ENCODE peak calls at places on chromosome 19, in four cellular contexts. N, A, H and F are unnamed samples.
A peak's percentile ranks its signal among the peaks of the same experiment; 100 is the strongest.

GRCh38 chr19:38617283-38617763 is 430 bp downstream of the MAP4K1 start:
- DNase-seq in N (no peak), A (no peak), H (no peak), F (no peak)

GRCh38 chr19:28646629-28647028 is 566.3 kb downstream of the UQCRFS1 start:
- DNase-seq in A (no peak), H (no peak), N (no peak), F (no peak)

GRCh38 chr19:8117991-8118390 is 31.4 kb downstream of the FBN3 start:
- DNase-seq in N (no peak), A (no peak), H (no peak), F (no peak)

GRCh38 chr19:48501961-48502719 is 9.5 kb downstream of the LMTK3 start:
- DNase-seq in A (peak; percentile 100), H (peak; percentile 92), N (peak; percentile 99), F (peak; percentile 88)

GRCh38 chr19:4130635-4131438 is 6.9 kb upstream of the MAP2K2 start:
- DNase-seq in H (peak; percentile 39), A (no peak), N (no peak), F (no peak)

GRCh38 chr19:4337906-4338440 is 654 bp downstream of the STAP2 start:
- DNase-seq in H (peak; percentile 62), A (peak; percentile 65), N (peak; percentile 42), F (no peak)

GRCh38 chr19:7902796-7903243 is 857 bp upstream of the MAP2K7 start:
- DNase-seq in A (peak; percentile 65), H (peak; percentile 29), N (no peak), F (no peak)

GRCh38 chr19:55088543-55089265 is 13.0 kb downstream of the EPS8L1 start:
- DNase-seq in N (peak; percentile 92), H (peak; percentile 82), A (peak; percentile 98), F (peak; percentile 37)

GRCh38 chr19:5358173-5358800 is 17.7 kb upstream of the PTPRS start:
- DNase-seq in A (peak; percentile 62), H (no peak), N (peak; percentile 62), F (no peak)

GRCh38 chr19:8697671-8698432 is 743 bp downstream of the ACTL9 start:
- DNase-seq in A (peak; percentile 87), H (no peak), N (peak; percentile 41), F (no peak)

GRCh38 chr19:29191005-29191404 is 21.9 kb downstream of the UQCRFS1 start:
- DNase-seq in N (no peak), H (no peak), A (no peak), F (no peak)

GRCh38 chr19:55255618-55256423 is 3.0 kb downstream of the PPP6R1 start:
- DNase-seq in A (no peak), H (peak; percentile 42), N (no peak), F (peak; percentile 72)

GRCh38 chr19:3357731-3358391 is 8.5 kb upstream of the NFIC start:
- DNase-seq in N (peak; percentile 68), H (no peak), A (peak; percentile 78), F (no peak)

GRCh38 chr19:30649934-30650614 is 277.9 kb downstream of the ZNF536 start:
- DNase-seq in N (peak; percentile 68), H (no peak), A (peak; percentile 71), F (peak; percentile 42)

GRCh38 chr19:10764340-10764894 is 46.5 kb downstream of the DNM2 start:
- DNase-seq in A (no peak), H (peak; percentile 89), N (no peak), F (no peak)

GRCh38 chr19:9791552-9792181 is 23.1 kb upstream of the ZNF846 start:
- DNase-seq in A (peak; percentile 100), N (peak; percentile 99), H (peak; percentile 98), F (peak; percentile 91)

GRCh38 chr19:10817291-10818038 is 18.5 kb downstream of the TMED1 start:
- DNase-seq in N (no peak), H (peak; percentile 51), A (peak; percentile 46), F (no peak)

GRCh38 chr19:6221878-6222746 is 57.7 kb downstream of the MLLT1 start:
- DNase-seq in A (no peak), H (no peak), N (no peak), F (no peak)

GRCh38 chr19:39381910-39382611 is 8.8 kb downstream of the PAF1 start:
- DNase-seq in A (no peak), N (no peak), H (no peak), F (no peak)

GRCh38 chr19:391726-392374 is 17.1 kb downstream of the C2CD4C start:
- DNase-seq in H (no peak), A (no peak), N (no peak), F (no peak)

GRCh38 chr19:14968247-14968646 is 11.4 kb downstream of the SLC1A6 start:
- DNase-seq in A (no peak), H (no peak), N (no peak), F (no peak)

GRCh38 chr19:14317157-14317556 is 64.1 kb upstream of the ADGRE5 start:
- DNase-seq in H (no peak), N (no peak), A (no peak), F (no peak)

GRCh38 chr19:54192972-54193371 is 1.9 kb downstream of the TSEN34 start:
- DNase-seq in N (no peak), A (no peak), H (no peak), F (no peak)

GRCh38 chr19:34253711-34254551 is 423 bp upstream of the GARRE1 start:
- DNase-seq in H (peak; percentile 92), A (peak; percentile 96), N (peak; percentile 97), F (peak; percentile 44)

GRCh38 chr19:27865927-27866777 is 1346.8 kb downstream of the UQCRFS1 start:
- DNase-seq in H (no peak), N (no peak), A (no peak), F (no peak)

GRCh38 chr19:55173717-55174409 is 6.2 kb downstream of the SYT5 start:
- DNase-seq in H (peak; percentile 61), N (peak; percentile 89), A (peak; percentile 97), F (no peak)

GRCh38 chr19:34676697-34677385 is at the start of gene SCGB2B2:
- DNase-seq in A (no peak), H (no peak), N (no peak), F (peak; percentile 80)

GRCh38 chr19:5308471-5309437 is 31.9 kb downstream of the PTPRS start:
- DNase-seq in H (peak; percentile 62), A (no peak), N (no peak), F (no peak)

GRCh38 chr19:14055396-14055795 is 6.5 kb downstream of the PALM3 start:
- DNase-seq in H (no peak), A (no peak), N (no peak), F (no peak)

GRCh38 chr19:35295792-35296462 is 4.0 kb downstream of the MAG start:
- DNase-seq in H (peak; percentile 16), A (peak; percentile 70), N (no peak), F (peak; percentile 50)

GRCh38 chr19:41426952-41427646 is at the start of gene B3GNT8:
- DNase-seq in N (peak; percentile 95), H (peak; percentile 94), A (peak; percentile 96), F (no peak)

GRCh38 chr19:49546825-49547565 is 19.2 kb downstream of the RCN3 start:
- DNase-seq in A (peak; percentile 91), N (peak; percentile 95), H (peak; percentile 81), F (peak; percentile 80)

GRCh38 chr19:1757468-1758230 is 4.3 kb downstream of the ONECUT3 start:
- DNase-seq in A (peak; percentile 49), H (no peak), N (peak; percentile 63), F (no peak)
- H3K4me3 ChIP-seq in A (no peak overlapping the region), H (no peak overlapping the region), N (peak overlapping the region; percentile 26), F (no peak overlapping the region)

DNA sequence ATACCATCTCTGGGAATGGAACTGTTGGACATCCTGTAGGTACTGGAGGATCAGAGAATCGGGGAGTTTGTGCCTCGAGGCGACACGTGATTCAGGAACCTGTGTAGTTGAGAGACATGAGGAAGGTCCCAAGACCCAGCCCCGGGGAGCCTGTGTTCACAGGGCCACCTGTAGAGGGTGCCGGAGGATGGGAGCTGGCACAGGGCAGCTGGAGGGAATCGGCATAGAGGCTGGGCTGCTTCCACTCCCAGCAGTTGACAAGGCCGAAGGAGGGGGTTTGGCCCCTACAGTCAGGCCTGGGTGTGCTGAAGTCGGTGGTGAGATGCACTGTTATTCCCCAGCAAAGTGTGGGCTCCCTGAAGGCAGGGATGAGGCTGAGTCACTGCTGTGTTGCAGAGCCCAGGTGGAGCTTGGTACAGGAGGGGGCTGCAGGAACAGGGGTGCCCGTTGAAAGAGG is 2.5 kb upstream of the ISYNA1 start:
- DNase-seq in A (peak; percentile 80), N (no peak), H (no peak), F (no peak)
- H3K4me3 ChIP-seq in A (no peak overlapping the region), N (no peak overlapping the region), H (no peak overlapping the region), F (no peak overlapping the region)

DNA sequence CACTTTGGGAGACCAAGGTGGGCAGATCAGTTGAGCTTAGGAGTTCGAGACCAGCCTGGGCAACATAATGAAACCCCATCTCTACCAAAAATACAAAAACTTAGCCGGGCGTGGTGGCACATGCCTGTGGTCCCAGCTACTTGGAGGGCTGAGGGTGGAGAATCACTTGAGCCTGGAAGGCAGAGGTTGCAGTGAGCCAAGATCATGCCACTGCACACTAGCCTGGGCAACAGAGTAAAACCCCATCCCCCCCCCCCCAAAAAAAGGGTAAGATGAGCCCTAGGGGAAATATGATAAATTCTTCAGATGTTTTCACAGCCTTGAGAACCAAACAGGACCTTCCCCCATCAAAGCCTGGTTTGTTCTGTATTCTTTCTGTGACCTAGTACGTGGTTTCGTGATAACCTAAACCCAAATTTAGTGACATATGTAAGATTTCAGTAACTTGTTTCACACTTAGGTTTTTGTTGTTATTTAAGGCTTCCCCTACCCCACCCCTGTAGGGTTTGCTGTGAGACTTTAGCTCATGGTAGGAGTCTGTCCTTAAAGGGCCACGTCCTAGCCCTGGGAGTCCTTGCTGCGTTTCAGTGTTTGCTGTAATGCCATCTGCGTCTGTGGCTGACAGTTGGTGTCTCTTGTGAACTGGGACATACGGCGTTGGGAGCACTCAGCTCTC is 49.6 kb downstream of the MYO9B start:
- DNase-seq in N (no peak), H (no peak), A (no peak), F (peak; percentile 71)
- H3K4me3 ChIP-seq in N (no peak overlapping the region), H (peak overlapping the region; percentile 8), A (no peak overlapping the region), F (peak overlapping the region; percentile 49)

GRCh38 chr19:44749318-44749717 is 810 bp downstream of the BCL3 start:
- DNase-seq in H (no peak), N (no peak), A (no peak), F (no peak)

GRCh38 chr19:44748426-44749254 is at the start of gene BCL3:
- DNase-seq in A (peak; percentile 66), H (peak; percentile 90), N (peak; percentile 53), F (no peak)

GRCh38 chr19:44752123-44752815 is 3.8 kb downstream of the BCL3 start:
- DNase-seq in N (no peak), H (no peak), A (no peak), F (no peak)

GRCh38 chr19:44749994-44750393 is 1.5 kb downstream of the BCL3 start:
- DNase-seq in H (no peak), A (no peak), N (no peak), F (no peak)

GRCh38 chr19:44750713-44751112 is 2.2 kb downstream of the BCL3 start:
- DNase-seq in N (no peak), A (no peak), H (no peak), F (no peak)
- H3K4me3 ChIP-seq in N (no peak overlapping the region), A (no peak overlapping the region), H (peak overlapping the region; percentile 83), F (no peak overlapping the region)